ENCODE peak calls at places on chromosome 14, in five cellular contexts. G is gastrocnemius medialis, K is sigmoid colon, S is stomach, H is A549. Q is an unnamed sample.

GRCh38 chr14:68312884-68313725 is 479.8 kb downstream of the ZFP36L1 start:
- DNase-seq in G (no peak), K (no peak), S (no peak), H (no peak), Q (no peak)

GRCh38 chr14:90849787-90850444 is 33.7 kb upstream of the TTC7B start:
- DNase-seq in G (no peak), K (no peak), S (no peak), H (no peak), Q (no peak)

GRCh38 chr14:22379727-22380126 is 209.3 kb downstream of the DAD1 start:
- DNase-seq in G (no peak), K (no peak), S (no peak), H (no peak), Q (no peak)

GRCh38 chr14:101584049-101584859 is 23.0 kb downstream of the DIO3 start:
- DNase-seq in G (peak; percentile 45), K (no peak), S (no peak), H (no peak), Q (no peak)

GRCh38 chr14:99531221-99532096 is 50.2 kb downstream of the CCNK start:
- DNase-seq in G (no peak), K (no peak), S (no peak), H (no peak), Q (no peak)

GRCh38 chr14:51155331-51155730 is 60.4 kb upstream of the TRIM9 start:
- DNase-seq in G (no peak), K (no peak), S (no peak), H (no peak), Q (no peak)

GRCh38 chr14:91377700-91378652 is 39.6 kb downstream of the CCDC88C start:
- DNase-seq in G (no peak), K (no peak), S (no peak), H (no peak), Q (no peak)

GRCh38 chr14:49892301-49892635 is 614 bp upstream of the ARF6 start:
- DNase-seq in G (peak; percentile 73), K (peak; percentile 90), S (peak; percentile 57), H (peak; percentile 91), Q (no peak)

GRCh38 chr14:101077511-101078074 is 174.1 kb upstream of the RTL1 start:
- DNase-seq in G (no peak), K (peak; percentile 57), S (peak; percentile 13), H (no peak), Q (no peak)

GRCh38 chr14:93183596-93184317 is 940 bp downstream of the MOAP1 start:
- DNase-seq in G (no peak), K (no peak), S (no peak), H (no peak), Q (no peak)

GRCh38 chr14:93186961-93187360 is 1.8 kb downstream of the LYSET start:
- DNase-seq in G (no peak), K (no peak), S (no peak), H (no peak), Q (no peak)

GRCh38 chr14:93186461-93186860 is 1.3 kb downstream of the LYSET start:
- DNase-seq in G (no peak), K (no peak), S (no peak), H (no peak), Q (no peak)

GRCh38 chr14:93185333-93185688 is 194 bp downstream of the LYSET start:
- DNase-seq in G (no peak), K (no peak), S (no peak), H (no peak), Q (no peak)

GRCh38 chr14:93184391-93185332 is at the start of the genes LYSET and MOAP1:
- DNase-seq in G (peak; percentile 86), K (peak; percentile 94), S (peak; percentile 89), H (peak; percentile 88), Q (peak; percentile 90)
- TF ChIP-seq POLR2A in G (peak; percentile 80), K (peak; percentile 74), S (peak; percentile 76), H (peak; percentile 67), Q (peak; percentile 45)

DNA sequence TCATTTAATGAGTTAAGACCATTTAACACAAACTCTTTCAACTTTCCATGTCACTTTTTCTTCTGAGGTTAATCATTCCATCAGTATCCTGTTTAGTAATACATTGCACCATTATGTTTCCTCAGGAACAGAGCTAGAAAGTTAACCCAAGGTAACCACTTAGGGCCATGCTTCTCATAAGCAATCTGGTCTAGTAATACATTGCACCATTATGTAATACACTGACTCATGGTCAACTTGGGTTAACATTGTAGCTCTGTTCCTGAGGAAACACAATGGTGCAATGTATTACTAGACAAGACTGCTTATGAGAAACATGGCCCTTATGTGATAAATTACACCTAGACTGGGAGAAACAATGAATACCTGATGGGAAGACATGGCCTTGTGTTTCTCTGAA is 21.7 kb downstream of the ERH start:
- DNase-seq in G (no peak), K (no peak), S (no peak), H (peak; percentile 16), Q (no peak)
- H3K27ac ChIP-seq in G (no peak overlapping the region), K (no peak overlapping the region), S (no peak overlapping the region), H (no peak overlapping the region), Q (no peak overlapping the region)

DNA sequence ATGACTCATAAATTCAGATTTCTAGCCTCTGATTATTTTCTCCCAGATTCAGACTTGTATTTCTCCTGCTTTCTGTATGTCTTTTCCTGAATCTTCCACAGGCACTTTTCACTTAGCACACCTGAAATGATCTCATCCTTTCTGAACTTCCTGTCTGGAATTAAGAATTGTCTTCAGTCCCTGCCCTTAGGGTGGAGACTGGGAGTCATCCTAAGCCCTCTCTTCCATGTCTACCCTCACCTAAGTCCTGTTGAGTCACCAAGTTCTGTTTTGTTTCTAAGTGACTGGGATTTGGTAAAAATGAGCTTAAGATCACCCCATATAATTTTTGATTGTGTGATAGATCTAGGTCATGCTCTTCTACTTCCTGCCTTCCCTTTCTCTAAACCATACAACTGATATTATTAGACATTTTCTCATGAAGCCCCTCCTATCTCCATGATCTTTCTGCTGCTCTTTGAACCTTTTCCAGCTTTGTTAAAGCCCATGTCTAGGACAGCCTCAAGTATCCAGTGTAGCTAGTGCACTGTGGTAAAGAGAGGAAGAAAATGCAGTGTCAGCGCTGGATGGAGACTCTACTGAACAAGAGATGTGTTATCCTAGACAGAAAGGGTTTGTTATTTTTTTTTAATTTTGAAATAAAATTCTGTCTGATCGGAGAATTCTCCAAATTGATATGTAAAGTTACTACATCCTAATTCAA is 13.2 kb downstream of the AKAP6 start:
- DNase-seq in G (no peak), K (no peak), S (no peak), H (peak; percentile 13), Q (no peak)
- TF ChIP-seq POLR2A in G (no peak), K (no peak), S (no peak), H (no peak), Q (no peak)

GRCh38 chr14:102927346-102927877 is 4.9 kb downstream of the AMN start:
- DNase-seq in G (no peak), K (no peak), S (peak; percentile 73), H (no peak), Q (no peak)
- H3K27ac ChIP-seq in G (no peak overlapping the region), K (no peak overlapping the region), S (peak overlapping the region; percentile 86), H (no peak overlapping the region), Q (peak overlapping the region; percentile 66)

DNA sequence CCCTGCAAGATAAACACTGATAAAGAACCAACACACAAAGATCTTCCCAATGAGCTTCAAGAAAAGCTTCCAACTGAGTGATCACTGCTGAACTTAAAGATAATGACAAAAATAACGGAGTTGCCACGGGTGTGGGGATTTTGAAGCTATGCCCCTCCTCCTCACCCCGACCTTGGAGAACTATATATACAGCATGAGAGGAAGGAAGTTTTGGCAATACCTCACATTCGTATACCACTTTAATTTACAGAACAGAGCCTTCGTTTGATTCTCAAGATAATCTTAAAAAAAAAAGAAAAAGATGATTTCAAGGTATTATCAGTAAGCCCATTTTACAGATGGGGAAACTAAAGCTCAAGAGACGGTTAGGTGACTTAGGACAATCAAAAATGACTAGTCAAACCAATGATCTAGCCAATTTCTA is 715 bp downstream of the NEK9 start:
- DNase-seq in G (no peak), K (no peak), S (no peak), H (no peak), Q (no peak)
- TF ChIP-seq POLR2A in G (no peak), K (no peak), S (no peak), H (no peak), Q (no peak)